ENCODE peak calls at places on chromosomes 11 and 22, in seven cellular contexts. One of them, this sample, is unnamed.

GRCh38 chr22:33518405-33518804 is 401.9 kb downstream of the LARGE1 start:
- DNase-seq in BE2C: no peak
- DNase-seq in AG04450: no peak
- DNase-seq in AG10803: no peak
- DNase-seq in HAP-1: no peak
- DNase-seq in epithelial cell of proximal tubule: no peak
- DNase-seq in heart right ventricle: no peak
- DNase-seq in this sample: no peak

GRCh38 chr11:106468091-106468490 is 390.6 kb downstream of the AASDHPPT start:
- DNase-seq in AG10803: peak; percentile 22
- DNase-seq in AG04450: no peak
- DNase-seq in BE2C: no peak
- DNase-seq in HAP-1: no peak
- DNase-seq in epithelial cell of proximal tubule: peak; percentile 10
- DNase-seq in heart right ventricle: no peak
- DNase-seq in this sample: peak; percentile 73

GRCh38 chr11:94796863-94797262 is 28.7 kb downstream of the AMOTL1 start:
- DNase-seq in AG04450: no peak
- DNase-seq in epithelial cell of proximal tubule: no peak
- DNase-seq in HAP-1: no peak
- DNase-seq in heart right ventricle: no peak
- DNase-seq in BE2C: no peak
- DNase-seq in AG10803: no peak
- DNase-seq in this sample: no peak

GRCh38 chr22:46969961-46970360 is 207.5 kb downstream of the TBC1D22A start:
- DNase-seq in heart right ventricle: no peak
- DNase-seq in BE2C: no peak
- DNase-seq in epithelial cell of proximal tubule: no peak
- DNase-seq in AG10803: no peak
- DNase-seq in HAP-1: no peak
- DNase-seq in AG04450: no peak
- DNase-seq in this sample: no peak

GRCh38 chr22:34850010-34850409 is 215.9 kb upstream of the ISX start:
- DNase-seq in AG04450: no peak
- DNase-seq in epithelial cell of proximal tubule: no peak
- DNase-seq in HAP-1: no peak
- DNase-seq in BE2C: no peak
- DNase-seq in heart right ventricle: no peak
- DNase-seq in AG10803: peak; percentile 58
- DNase-seq in this sample: no peak

GRCh38 chr11:6576471-6577373 is 26.7 kb downstream of the RRP8 start:
- DNase-seq in BE2C: peak; percentile 31
- DNase-seq in AG10803: peak; percentile 90
- DNase-seq in HAP-1: no peak
- DNase-seq in heart right ventricle: no peak
- DNase-seq in AG04450: no peak
- DNase-seq in epithelial cell of proximal tubule: no peak
- DNase-seq in this sample: peak; percentile 88

GRCh38 chr22:26065847-26066246 is 103.4 kb upstream of the SEZ6L start:
- DNase-seq in AG04450: no peak
- DNase-seq in epithelial cell of proximal tubule: no peak
- DNase-seq in BE2C: no peak
- DNase-seq in heart right ventricle: no peak
- DNase-seq in AG10803: no peak
- DNase-seq in HAP-1: no peak
- DNase-seq in this sample: no peak

GRCh38 chr11:111910637-111911562 is 670 bp downstream of the CRYAB start:
- DNase-seq in AG10803: no peak
- DNase-seq in epithelial cell of proximal tubule: no peak
- DNase-seq in HAP-1: no peak
- DNase-seq in BE2C: no peak
- DNase-seq in heart right ventricle: no peak
- DNase-seq in AG04450: no peak
- DNase-seq in this sample: no peak

GRCh38 chr22:50189849-50190181 is 4.1 kb downstream of the TRABD start:
- DNase-seq in heart right ventricle: peak; percentile 21
- DNase-seq in HAP-1: no peak
- DNase-seq in BE2C: no peak
- DNase-seq in AG10803: peak; percentile 19
- DNase-seq in epithelial cell of proximal tubule: no peak
- DNase-seq in AG04450: no peak
- DNase-seq in this sample: peak; percentile 30

GRCh38 chr11:35474677-35475076 is 50.7 kb downstream of the PAMR1 start:
- DNase-seq in BE2C: no peak
- DNase-seq in heart right ventricle: no peak
- DNase-seq in AG04450: no peak
- DNase-seq in epithelial cell of proximal tubule: no peak
- DNase-seq in HAP-1: no peak
- DNase-seq in AG10803: no peak
- DNase-seq in this sample: no peak

GRCh38 chr11:130829801-130830562 is 86.3 kb downstream of the SNX19 start:
- DNase-seq in epithelial cell of proximal tubule: no peak
- DNase-seq in BE2C: no peak
- DNase-seq in AG10803: peak; percentile 47
- DNase-seq in heart right ventricle: peak; percentile 69
- DNase-seq in AG04450: no peak
- DNase-seq in HAP-1: no peak
- DNase-seq in this sample: peak; percentile 72

GRCh38 chr11:2237457-2238238 is 32.7 kb downstream of the ASCL2 start:
- DNase-seq in HAP-1: no peak
- DNase-seq in AG10803: no peak
- DNase-seq in BE2C: no peak
- DNase-seq in heart right ventricle: no peak
- DNase-seq in epithelial cell of proximal tubule: no peak
- DNase-seq in AG04450: no peak
- DNase-seq in this sample: no peak

GRCh38 chr11:66464916-66465315 is 1.8 kb upstream of the PELI3 start:
- DNase-seq in AG10803: no peak
- DNase-seq in epithelial cell of proximal tubule: no peak
- DNase-seq in HAP-1: no peak
- DNase-seq in AG04450: no peak
- DNase-seq in heart right ventricle: no peak
- DNase-seq in BE2C: no peak
- DNase-seq in this sample: no peak

GRCh38 chr11:76735218-76735480 is 48.0 kb upstream of the TSKU start:
- DNase-seq in HAP-1: no peak
- DNase-seq in AG04450: no peak
- DNase-seq in heart right ventricle: no peak
- DNase-seq in AG10803: no peak
- DNase-seq in epithelial cell of proximal tubule: no peak
- DNase-seq in BE2C: no peak
- DNase-seq in this sample: no peak

GRCh38 chr22:22928666-22929380 is 41.2 kb downstream of the IGLL5 start:
- DNase-seq in AG10803: peak; percentile 23
- DNase-seq in BE2C: no peak
- DNase-seq in AG04450: no peak
- DNase-seq in HAP-1: no peak
- DNase-seq in epithelial cell of proximal tubule: no peak
- DNase-seq in heart right ventricle: peak; percentile 30
- DNase-seq in this sample: peak; percentile 56

GRCh38 chr11:19766206-19766605 is 53.6 kb downstream of the NAV2 start:
- DNase-seq in BE2C: no peak
- DNase-seq in AG04450: no peak
- DNase-seq in HAP-1: no peak
- DNase-seq in epithelial cell of proximal tubule: no peak
- DNase-seq in AG10803: no peak
- DNase-seq in heart right ventricle: no peak
- DNase-seq in this sample: peak; percentile 27

GRCh38 chr11:12241401-12241800 is 131.0 kb downstream of the MICAL2 start:
- DNase-seq in AG04450: no peak
- DNase-seq in HAP-1: no peak
- DNase-seq in heart right ventricle: no peak
- DNase-seq in epithelial cell of proximal tubule: no peak
- DNase-seq in BE2C: no peak
- DNase-seq in AG10803: no peak
- DNase-seq in this sample: no peak

GRCh38 chr22:50641696-50642607 is 14.0 kb upstream of the ARSA start:
- DNase-seq in heart right ventricle: peak; percentile 41
- DNase-seq in BE2C: peak; percentile 26
- DNase-seq in epithelial cell of proximal tubule: no peak
- DNase-seq in AG10803: peak; percentile 32
- DNase-seq in AG04450: no peak
- DNase-seq in HAP-1: peak; percentile 41
- DNase-seq in this sample: no peak

GRCh38 chr11:94457118-94458029 is 36.3 kb downstream of the MRE11 start:
- DNase-seq in AG10803: no peak
- DNase-seq in HAP-1: no peak
- DNase-seq in BE2C: no peak
- DNase-seq in heart right ventricle: no peak
- DNase-seq in epithelial cell of proximal tubule: no peak
- DNase-seq in AG04450: no peak
- DNase-seq in this sample: no peak

GRCh38 chr11:23765862-23766261 is 731.0 kb upstream of the LUZP2 start:
- DNase-seq in AG04450: no peak
- DNase-seq in AG10803: peak; percentile 43
- DNase-seq in BE2C: no peak
- DNase-seq in HAP-1: no peak
- DNase-seq in heart right ventricle: no peak
- DNase-seq in epithelial cell of proximal tubule: no peak
- DNase-seq in this sample: peak; percentile 35

GRCh38 chr11:105202422-105202821 is 62.9 kb upstream of the CARD18 start:
- DNase-seq in BE2C: no peak
- DNase-seq in AG04450: no peak
- DNase-seq in heart right ventricle: no peak
- DNase-seq in epithelial cell of proximal tubule: no peak
- DNase-seq in HAP-1: no peak
- DNase-seq in AG10803: no peak
- DNase-seq in this sample: no peak

GRCh38 chr11:68031136-68031459 is 617 bp downstream of the NDUFS8 start:
- DNase-seq in AG04450: no peak
- DNase-seq in AG10803: peak; percentile 44
- DNase-seq in epithelial cell of proximal tubule: no peak
- DNase-seq in HAP-1: no peak
- DNase-seq in heart right ventricle: no peak
- DNase-seq in BE2C: no peak
- DNase-seq in this sample: peak; percentile 49

GRCh38 chr22:29307658-29308147 is 1.3 kb downstream of the GAS2L1 start:
- DNase-seq in epithelial cell of proximal tubule: no peak
- DNase-seq in HAP-1: no peak
- DNase-seq in heart right ventricle: no peak
- DNase-seq in AG10803: no peak
- DNase-seq in AG04450: no peak
- DNase-seq in BE2C: no peak
- DNase-seq in this sample: no peak

GRCh38 chr22:24176040-24176439 is 5.2 kb upstream of the SUSD2 start:
- DNase-seq in heart right ventricle: no peak
- DNase-seq in BE2C: no peak
- DNase-seq in AG10803: no peak
- DNase-seq in epithelial cell of proximal tubule: no peak
- DNase-seq in HAP-1: no peak
- DNase-seq in AG04450: no peak
- DNase-seq in this sample: no peak

GRCh38 chr11:131889760-131890620 is 519.6 kb downstream of the NTM start:
- DNase-seq in AG10803: peak; percentile 39
- DNase-seq in BE2C: no peak
- DNase-seq in HAP-1: no peak
- DNase-seq in heart right ventricle: no peak
- DNase-seq in AG04450: no peak
- DNase-seq in epithelial cell of proximal tubule: no peak
- DNase-seq in this sample: no peak

GRCh38 chr11:131033151-131033651 is 116.9 kb upstream of the SNX19 start:
- DNase-seq in heart right ventricle: no peak
- DNase-seq in AG04450: peak; percentile 88
- DNase-seq in AG10803: peak; percentile 87
- DNase-seq in BE2C: no peak
- DNase-seq in HAP-1: no peak
- DNase-seq in epithelial cell of proximal tubule: peak; percentile 62
- DNase-seq in this sample: peak; percentile 90

GRCh38 chr22:31097941-31098632 is 9.3 kb downstream of the SELENOM start:
- DNase-seq in epithelial cell of proximal tubule: no peak
- DNase-seq in AG04450: no peak
- DNase-seq in AG10803: no peak
- DNase-seq in BE2C: no peak
- DNase-seq in HAP-1: no peak
- DNase-seq in heart right ventricle: peak; percentile 17
- DNase-seq in this sample: no peak

GRCh38 chr22:17097701-17098100 is 12.9 kb downstream of the IL17RA start:
- DNase-seq in epithelial cell of proximal tubule: no peak
- DNase-seq in heart right ventricle: no peak
- DNase-seq in AG10803: no peak
- DNase-seq in HAP-1: no peak
- DNase-seq in AG04450: no peak
- DNase-seq in BE2C: no peak
- DNase-seq in this sample: no peak

GRCh38 chr22:38257170-38257569 is 15.6 kb downstream of the TMEM184B start:
- DNase-seq in heart right ventricle: no peak
- DNase-seq in AG04450: peak; percentile 46
- DNase-seq in HAP-1: no peak
- DNase-seq in epithelial cell of proximal tubule: no peak
- DNase-seq in BE2C: no peak
- DNase-seq in AG10803: peak; percentile 82
- DNase-seq in this sample: peak; percentile 82
- H3K4me3 ChIP-seq in heart right ventricle: peak overlapping the region; percentile 31
- H3K4me3 ChIP-seq in AG04450: peak overlapping the region; percentile 37
- H3K4me3 ChIP-seq in HAP-1: no peak overlapping the region
- H3K4me3 ChIP-seq in epithelial cell of proximal tubule: no peak overlapping the region
- H3K4me3 ChIP-seq in BE2C: no peak overlapping the region
- H3K4me3 ChIP-seq in AG10803: peak overlapping the region; percentile 50
- H3K4me3 ChIP-seq in this sample: peak overlapping the region; percentile 45

DNA sequence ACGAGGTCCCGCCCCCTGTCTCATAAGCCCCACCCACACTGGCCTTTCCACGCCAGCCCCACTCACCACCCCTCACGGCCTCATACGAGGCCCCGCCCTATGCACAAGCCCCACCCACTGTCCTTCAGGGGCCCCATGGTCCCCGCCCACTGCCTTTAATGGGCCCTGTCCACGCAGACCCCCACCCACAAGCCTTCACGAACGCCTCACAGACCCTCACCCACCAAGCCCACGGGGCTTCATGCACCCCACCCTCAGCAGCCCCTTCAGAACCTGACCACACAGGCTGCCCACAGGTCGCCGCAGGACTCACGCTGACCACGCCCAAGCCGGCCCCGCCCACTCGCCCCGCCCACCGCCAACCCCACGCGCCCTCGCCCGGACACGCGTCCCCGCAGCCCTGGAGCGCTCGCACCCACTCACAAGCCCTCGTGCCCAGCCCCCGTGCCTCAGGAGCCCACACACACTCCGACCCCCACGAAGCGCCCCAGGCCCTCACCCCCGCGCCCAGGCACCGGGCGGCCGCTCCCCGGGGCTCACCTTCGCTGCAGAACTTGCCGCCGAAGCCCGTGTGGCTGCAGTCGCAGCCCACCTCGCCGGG is 10.5 kb downstream of the NRXN2 start:
- DNase-seq in BE2C: no peak
- DNase-seq in AG10803: no peak
- DNase-seq in AG04450: no peak
- DNase-seq in HAP-1: no peak
- DNase-seq in epithelial cell of proximal tubule: no peak
- DNase-seq in heart right ventricle: no peak
- DNase-seq in this sample: no peak
- H3K4me3 ChIP-seq in BE2C: no peak overlapping the region
- H3K4me3 ChIP-seq in AG10803: no peak overlapping the region
- H3K4me3 ChIP-seq in AG04450: no peak overlapping the region
- H3K4me3 ChIP-seq in HAP-1: no peak overlapping the region
- H3K4me3 ChIP-seq in epithelial cell of proximal tubule: no peak overlapping the region
- H3K4me3 ChIP-seq in heart right ventricle: no peak overlapping the region
- H3K4me3 ChIP-seq in this sample: no peak overlapping the region

GRCh38 chr11:83033972-83034672 is 37.6 kb downstream of the RAB30 start:
- DNase-seq in AG04450: no peak
- DNase-seq in AG10803: peak; percentile 97
- DNase-seq in HAP-1: peak; percentile 30
- DNase-seq in epithelial cell of proximal tubule: no peak
- DNase-seq in BE2C: peak; percentile 75
- DNase-seq in heart right ventricle: peak; percentile 24
- DNase-seq in this sample: peak; percentile 97
- H3K4me3 ChIP-seq in AG04450: peak overlapping the region; percentile 21
- H3K4me3 ChIP-seq in AG10803: peak overlapping the region; percentile 46
- H3K4me3 ChIP-seq in HAP-1: no peak overlapping the region
- H3K4me3 ChIP-seq in epithelial cell of proximal tubule: peak overlapping the region; percentile 3
- H3K4me3 ChIP-seq in BE2C: peak overlapping the region; percentile 14
- H3K4me3 ChIP-seq in heart right ventricle: peak overlapping the region; percentile 45
- H3K4me3 ChIP-seq in this sample: peak overlapping the region; percentile 60

GRCh38 chr11:75398906-75399305 is 412 bp upstream of the RPS3 start:
- DNase-seq in AG10803: no peak
- DNase-seq in AG04450: no peak
- DNase-seq in epithelial cell of proximal tubule: no peak
- DNase-seq in BE2C: no peak
- DNase-seq in heart right ventricle: no peak
- DNase-seq in HAP-1: no peak
- DNase-seq in this sample: no peak
- H3K4me3 ChIP-seq in AG10803: no peak overlapping the region
- H3K4me3 ChIP-seq in AG04450: no peak overlapping the region
- H3K4me3 ChIP-seq in epithelial cell of proximal tubule: no peak overlapping the region
- H3K4me3 ChIP-seq in BE2C: peak overlapping the region; percentile 100
- H3K4me3 ChIP-seq in heart right ventricle: peak overlapping the region; percentile 83
- H3K4me3 ChIP-seq in HAP-1: peak overlapping the region; percentile 99
- H3K4me3 ChIP-seq in this sample: no peak overlapping the region